ENCODE peak calls at places on chromosomes 4 and X, in six cellular contexts. B is neuronal stem cell, Q is GM23248, N is PC-3, A is fibroblast of lung, Y is neural progenitor cell. P is an unnamed sample.
A peak's percentile ranks its signal among the peaks of the same experiment; 100 is the strongest.

GRCh38 chrX:31058284-31058683 is 13.6 kb downstream of the FTHL17 start:
- DNase-seq in N (no peak), B (no peak), Q (no peak), Y (no peak), A (no peak), P (no peak)

GRCh38 chr4:35461931-35462659 is 782.2 kb downstream of the ARAP2 start:
- DNase-seq in Q (no peak), Y (peak; percentile 4), B (no peak), A (no peak), N (peak; percentile 14), P (no peak)

GRCh38 chr4:176789955-176790354 is 2.8 kb downstream of the VEGFC start:
- DNase-seq in Q (peak; percentile 88), N (peak; percentile 89), A (peak; percentile 89), B (no peak), Y (peak; percentile 46), P (peak; percentile 53)

GRCh38 chrX:153029875-153030274 is 26.4 kb upstream of the PNMA3 start:
- DNase-seq in A (no peak), Q (peak; percentile 18), B (no peak), N (no peak), Y (no peak), P (no peak)

GRCh38 chrX:103716967-103717366 is 6.3 kb downstream of the TMEM31 start:
- DNase-seq in N (peak; percentile 84), Y (no peak), B (no peak), Q (peak; percentile 79), A (peak; percentile 98), P (no peak)

GRCh38 chrX:3142259-3143042 is 101.2 kb downstream of the ARSF start:
- DNase-seq in Y (no peak), N (no peak), Q (no peak), A (no peak), B (no peak), P (no peak)

GRCh38 chrX:118181030-118181429 is 64.4 kb upstream of the KLHL13 start:
- DNase-seq in Q (peak; percentile 5), N (peak; percentile 50), Y (no peak), B (no peak), A (peak; percentile 42), P (no peak)

GRCh38 chr4:53558981-53559620 is 32.2 kb downstream of the LNX1 start:
- DNase-seq in B (no peak), A (no peak), N (peak; percentile 56), Q (peak; percentile 40), Y (no peak), P (no peak)

GRCh38 chr4:37685726-37686372 is 327 bp downstream of the RELL1 start:
- DNase-seq in B (no peak), N (peak; percentile 9), Y (peak; percentile 77), A (peak; percentile 41), Q (peak; percentile 76), P (no peak)

DNA sequence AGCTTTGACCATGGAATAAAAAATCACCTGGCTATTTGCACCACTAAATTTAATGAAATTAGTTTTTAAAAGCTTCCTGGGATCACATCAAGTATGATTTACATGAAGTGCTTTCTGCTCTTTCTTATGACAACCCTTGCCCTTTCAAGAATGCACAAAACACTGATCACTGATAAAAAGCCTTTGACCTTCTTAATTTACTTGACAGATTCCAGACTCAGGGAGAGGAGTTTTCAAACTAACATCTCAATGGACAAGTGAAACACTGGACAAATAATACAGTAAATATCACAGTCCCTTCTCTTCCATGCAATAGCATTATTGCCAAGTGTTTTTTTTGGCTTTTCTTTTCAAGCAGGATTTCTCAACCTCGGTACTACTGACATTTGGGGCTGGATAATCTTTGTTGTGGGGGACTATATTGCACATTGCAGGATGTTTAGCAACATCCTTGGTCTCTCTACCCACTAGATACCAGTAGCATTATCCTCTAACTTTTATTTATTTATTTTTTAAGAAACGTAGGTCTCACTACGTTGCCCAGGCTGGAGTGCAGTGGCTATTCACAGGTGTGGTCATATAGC is 86.3 kb downstream of the ZNF827 start:
- DNase-seq in Q (peak; percentile 31), Y (no peak), B (no peak), N (no peak), A (no peak), P (no peak)
- H2AFZ ChIP-seq in Q (no peak overlapping the region), Y (no peak overlapping the region), B (no peak overlapping the region), N (no peak overlapping the region), A (no peak overlapping the region), P (no peak overlapping the region)

GRCh38 chr4:73612032-73612431 is 8.2 kb downstream of the RASSF6 start:
- DNase-seq in N (peak; percentile 9), A (peak; percentile 71), B (no peak), Y (no peak), Q (no peak), P (peak; percentile 93)

GRCh38 chr4:73609688-73610087 is 10.5 kb downstream of the RASSF6 start:
- DNase-seq in N (peak; percentile 28), B (no peak), Q (no peak), Y (no peak), A (peak; percentile 92), P (no peak)

GRCh38 chr4:73607375-73608026 is 12.7 kb downstream of the RASSF6 start:
- DNase-seq in A (no peak), N (peak; percentile 62), Q (no peak), Y (no peak), B (no peak), P (no peak)

GRCh38 chr4:73606465-73606974 is 13.7 kb downstream of the RASSF6 start:
- DNase-seq in B (no peak), Q (no peak), A (no peak), Y (no peak), N (peak; percentile 64), P (no peak)

DNA sequence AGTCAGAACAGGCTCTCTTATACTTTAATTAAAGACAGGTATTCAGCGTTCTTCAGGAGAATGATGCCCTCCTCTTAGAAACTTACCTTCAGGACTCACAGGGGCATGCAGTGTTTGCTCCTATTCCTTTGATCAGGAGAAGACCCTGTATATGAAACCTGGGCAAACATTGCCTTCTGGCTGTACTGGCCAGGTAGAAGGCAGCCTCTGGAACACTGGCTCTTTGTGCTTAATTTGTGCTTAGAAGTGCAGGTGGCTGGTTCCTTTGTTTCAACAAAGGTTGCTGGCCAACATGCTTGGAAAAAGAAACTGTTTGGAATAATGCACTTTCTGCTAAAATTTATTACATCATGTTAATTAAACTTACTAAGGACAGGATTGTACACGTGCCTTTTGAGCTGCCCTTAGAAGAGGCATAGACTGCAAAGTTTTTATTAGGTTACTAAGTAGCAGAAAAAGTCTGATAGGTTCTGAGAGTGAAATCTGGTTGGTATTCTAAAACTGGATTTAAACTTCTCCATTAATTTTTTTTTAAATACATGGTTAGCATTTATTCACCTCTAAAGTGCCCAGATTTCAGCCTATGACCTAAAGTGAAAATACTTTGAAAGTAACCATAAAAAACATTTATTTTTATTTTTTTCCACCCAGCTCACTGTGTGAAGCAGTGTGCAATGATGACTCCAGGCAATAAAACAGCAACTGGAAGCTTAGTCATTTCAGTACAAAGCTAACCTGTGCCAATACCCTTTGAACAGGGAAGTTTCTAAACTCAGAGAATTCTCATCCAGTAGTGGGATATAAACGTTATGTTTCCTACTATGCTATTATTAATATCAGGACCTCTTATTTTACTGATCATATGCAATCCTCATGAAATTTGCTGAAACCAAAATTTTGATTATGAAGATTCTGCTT is 11.3 kb downstream of the RASSF6 start:
- DNase-seq in Y (no peak), N (peak; percentile 90), A (peak; percentile 74), B (no peak), Q (peak; percentile 52), P (no peak)
- H3K27ac ChIP-seq in Y (no peak overlapping the region), N (peak overlapping the region; percentile 54), A (no peak overlapping the region), B (no peak overlapping the region), Q (no peak overlapping the region), P (peak overlapping the region; percentile 73)

GRCh38 chr4:149987330-149987751 is 90.9 kb upstream of the DCLK2 start:
- DNase-seq in B (no peak), A (peak; percentile 22), Q (no peak), N (no peak), Y (no peak), P (no peak)

GRCh38 chr4:149985981-149986380 is 92.3 kb upstream of the DCLK2 start:
- DNase-seq in B (no peak), A (no peak), N (no peak), Y (no peak), Q (no peak), P (no peak)

GRCh38 chr4:149987777-149988410 is 90.4 kb upstream of the DCLK2 start:
- DNase-seq in N (no peak), Q (no peak), B (no peak), Y (no peak), A (no peak), P (no peak)

GRCh38 chr4:149983931-149984330 is 94.3 kb upstream of the DCLK2 start:
- DNase-seq in B (no peak), A (no peak), Y (no peak), Q (no peak), N (no peak), P (no peak)

GRCh38 chr4:149986916-149987315 is 91.3 kb upstream of the DCLK2 start:
- DNase-seq in Q (no peak), N (no peak), B (no peak), Y (no peak), A (no peak), P (no peak)
- H3K9ac ChIP-seq in Q (no peak overlapping the region), N (no peak overlapping the region), B (no peak overlapping the region), Y (no peak overlapping the region), A (no peak overlapping the region), P (no peak overlapping the region)

GRCh38 chr4:67051000-67051789 is 494.1 kb downstream of the CENPC start:
- DNase-seq in Y (no peak), Q (no peak), N (no peak), B (no peak), A (no peak), P (no peak)
- H2AFZ ChIP-seq in Y (no peak overlapping the region), Q (no peak overlapping the region), N (no peak overlapping the region), B (no peak overlapping the region), A (no peak overlapping the region), P (peak overlapping the region; percentile 66)

GRCh38 chrX:72120798-72121197 is 10.9 kb downstream of the RTL5 start:
- DNase-seq in B (no peak), N (peak; percentile 40), A (no peak), Q (peak; percentile 41), Y (no peak), P (no peak)

GRCh38 chrX:72124540-72125201 is 7.0 kb downstream of the RTL5 start:
- DNase-seq in N (no peak), A (no peak), Y (no peak), Q (no peak), B (no peak), P (no peak)

GRCh38 chrX:72122621-72123275 is 9.0 kb downstream of the RTL5 start:
- DNase-seq in B (no peak), Q (no peak), N (no peak), A (no peak), Y (no peak), P (no peak)

GRCh38 chrX:72123471-72124185 is 8.1 kb downstream of the RTL5 start:
- DNase-seq in B (peak; percentile 74), Y (peak; percentile 82), N (no peak), Q (peak; percentile 22), A (peak; percentile 38), P (no peak)

GRCh38 chrX:72121381-72121780 is 10.3 kb downstream of the RTL5 start:
- DNase-seq in B (no peak), A (peak; percentile 87), Y (no peak), Q (peak; percentile 81), N (peak; percentile 85), P (no peak)
- H3K27ac ChIP-seq in B (no peak overlapping the region), A (peak overlapping the region; percentile 72), Y (no peak overlapping the region), Q (peak overlapping the region; percentile 66), N (peak overlapping the region; percentile 53), P (no peak overlapping the region)

DNA sequence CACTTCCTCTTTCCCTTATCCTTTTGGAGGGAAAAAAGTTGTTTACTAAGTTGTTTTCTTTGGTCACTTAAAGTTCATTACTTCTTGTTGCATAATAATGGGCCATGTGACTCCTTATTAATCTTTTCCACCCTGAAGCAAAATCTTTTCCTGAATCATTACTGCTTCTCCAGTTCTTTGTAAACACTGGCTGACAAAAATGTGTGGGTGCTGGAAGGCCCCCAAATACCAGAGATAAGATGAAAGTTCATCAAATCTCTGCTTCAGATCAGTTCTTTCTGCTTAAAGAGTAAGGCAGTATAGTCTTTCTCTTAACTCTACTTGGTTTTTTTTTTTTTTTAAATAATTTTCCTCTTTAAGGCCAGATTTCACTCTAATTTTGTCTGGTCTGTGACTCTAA is 108.8 kb upstream of the NHS start:
- DNase-seq in N (no peak), B (no peak), Y (no peak), Q (peak; percentile 18), A (peak; percentile 8), P (no peak)
- H3K9ac ChIP-seq in N (no peak overlapping the region), B (no peak overlapping the region), Y (no peak overlapping the region), Q (no peak overlapping the region), A (no peak overlapping the region), P (no peak overlapping the region)